ENCODE peak calls at places on chromosomes 4 and X, in five cellular contexts. E, Z, K, N and T are unnamed samples.

GRCh38 chrX:155105919-155106318 is 34.6 kb downstream of the BRCC3 start:
- DNase-seq in E (no peak), Z (no peak), K (no peak), N (no peak), T (no peak)

GRCh38 chrX:8749697-8750096 is 17.8 kb upstream of the ANOS1 start:
- DNase-seq in E (no peak), Z (no peak), K (no peak), N (no peak), T (no peak)

GRCh38 chrX:153569475-153569874 is 29.5 kb downstream of the CCNQ start:
- DNase-seq in E (no peak), Z (no peak), K (no peak), N (no peak), T (no peak)

GRCh38 chrX:13008851-13009250 is 33.9 kb downstream of the TMSB4X start:
- DNase-seq in E (no peak), Z (no peak), K (no peak), N (no peak), T (no peak)

GRCh38 chr4:107951551-107951950 is 20.2 kb downstream of the CYP2U1 start:
- DNase-seq in E (no peak), Z (no peak), K (no peak), N (peak), T (no peak)

GRCh38 chr4:40350627-40351227 is 15.6 kb downstream of the CHRNA9 start:
- DNase-seq in E (no peak), Z (no peak), K (no peak), N (no peak), T (no peak)

GRCh38 chr4:138894688-138895087 is 120.9 kb upstream of the NOCT start:
- DNase-seq in E (no peak), Z (no peak), K (no peak), N (no peak), T (no peak)

GRCh38 chrX:15675490-15675921 is 10.9 kb upstream of the CLTRN start:
- DNase-seq in E (peak), Z (peak), K (peak), N (no peak), T (peak)

GRCh38 chr4:46389301-46389761 is 597 bp downstream of the GABRA2 start:
- DNase-seq in E (peak), Z (no peak), K (peak), N (no peak), T (no peak)

GRCh38 chr4:156906325-156906724 is 65.3 kb downstream of the PDGFC start:
- DNase-seq in E (no peak), Z (no peak), K (no peak), N (no peak), T (no peak)

GRCh38 chr4:69124941-69125340 is 28.7 kb downstream of the UGT2B7 start:
- DNase-seq in E (no peak), Z (no peak), K (no peak), N (no peak), T (no peak)

GRCh38 chr4:128596844-128597243 is 212.7 kb upstream of the JADE1 start:
- DNase-seq in E (no peak), Z (no peak), K (no peak), N (no peak), T (no peak)

GRCh38 chr4:119209586-119209985 is 2.9 kb upstream of the USP53 start:
- DNase-seq in E (no peak), Z (no peak), K (no peak), N (no peak), T (no peak)

GRCh38 chr4:169885893-169886292 is 128.1 kb upstream of the HPF1 start:
- DNase-seq in E (no peak), Z (no peak), K (no peak), N (no peak), T (no peak)

GRCh38 chr4:30716671-30717207 is 3.4 kb upstream of the PCDH7 start:
- DNase-seq in E (no peak), Z (no peak), K (peak), N (no peak), T (peak)

GRCh38 chr4:46986922-46987638 is 6.3 kb downstream of the GABRA4 start:
- DNase-seq in E (no peak), Z (no peak), K (no peak), N (no peak), T (no peak)

GRCh38 chr4:156113138-156113537 is 159.5 kb upstream of the CTSO start:
- DNase-seq in E (no peak), Z (no peak), K (no peak), N (no peak), T (no peak)

GRCh38 chrX:56932653-56933339 is 62.5 kb downstream of the SPIN3 start:
- DNase-seq in E (no peak), Z (no peak), K (no peak), N (no peak), T (no peak)

GRCh38 chr4:83348074-83348473 is 13.4 kb upstream of the HPSE start:
- DNase-seq in E (no peak), Z (no peak), K (no peak), N (no peak), T (no peak)

GRCh38 chrX:90617710-90618325 is 696.1 kb downstream of the TGIF2LX start:
- DNase-seq in E (no peak), Z (no peak), K (no peak), N (no peak), T (no peak)
- TF ChIP-seq CTCF in E (no peak), Z (no peak), K (no peak), N (no peak), T (no peak)

DNA sequence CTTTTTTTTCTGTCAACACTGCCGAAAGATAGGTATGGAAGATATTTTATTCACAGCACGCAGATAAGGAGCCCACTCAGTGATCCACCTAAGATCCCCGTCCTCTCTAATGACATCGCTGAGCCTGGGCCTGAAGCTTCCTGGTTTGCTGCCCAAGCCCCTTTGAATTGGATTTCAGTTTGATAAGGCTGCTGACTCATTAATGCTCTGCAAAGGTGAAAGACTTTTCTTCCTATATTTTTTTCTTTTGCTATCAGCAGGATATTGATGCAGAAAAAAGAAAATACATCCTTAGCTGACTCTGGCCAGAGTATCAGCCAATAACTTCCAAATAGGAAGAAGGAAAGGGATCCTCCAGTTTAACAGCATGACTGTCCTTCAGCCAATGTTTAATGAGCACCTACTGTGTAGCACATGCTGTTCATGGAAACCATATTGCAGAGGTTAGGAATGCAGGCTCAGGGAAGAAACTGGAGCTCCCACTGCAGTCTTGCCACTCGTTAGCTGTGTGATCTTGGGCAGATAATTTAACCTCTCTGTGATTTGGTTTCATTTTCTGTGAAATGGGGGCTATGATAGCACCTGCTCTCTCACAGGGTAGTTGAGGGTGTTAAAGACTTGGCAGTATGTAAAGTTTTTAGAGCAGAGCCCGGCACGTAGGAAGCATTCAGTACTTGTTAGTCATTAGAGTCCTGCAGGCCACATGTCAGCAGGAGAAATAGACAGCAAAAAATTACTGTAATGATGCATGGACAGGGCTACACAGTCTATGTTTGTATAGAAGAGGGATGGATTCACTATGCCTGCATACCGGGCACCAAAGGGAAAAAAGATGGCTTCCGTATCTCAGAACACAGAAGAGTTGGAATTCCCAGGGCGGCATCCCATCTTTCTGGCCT is 39.3 kb downstream of the EVC start:
- DNase-seq in E (no peak), Z (no peak), K (no peak), N (peak), T (no peak)
- TF ChIP-seq CTCF in E (no peak), Z (no peak), K (no peak), N (no peak), T (no peak)

GRCh38 chr4:132493476-132493875 is 655.6 kb upstream of the PCDH10 start:
- DNase-seq in E (no peak), Z (no peak), K (no peak), N (no peak), T (no peak)
- TF ChIP-seq CTCF in E (no peak), Z (no peak), K (no peak), N (no peak), T (no peak)

DNA sequence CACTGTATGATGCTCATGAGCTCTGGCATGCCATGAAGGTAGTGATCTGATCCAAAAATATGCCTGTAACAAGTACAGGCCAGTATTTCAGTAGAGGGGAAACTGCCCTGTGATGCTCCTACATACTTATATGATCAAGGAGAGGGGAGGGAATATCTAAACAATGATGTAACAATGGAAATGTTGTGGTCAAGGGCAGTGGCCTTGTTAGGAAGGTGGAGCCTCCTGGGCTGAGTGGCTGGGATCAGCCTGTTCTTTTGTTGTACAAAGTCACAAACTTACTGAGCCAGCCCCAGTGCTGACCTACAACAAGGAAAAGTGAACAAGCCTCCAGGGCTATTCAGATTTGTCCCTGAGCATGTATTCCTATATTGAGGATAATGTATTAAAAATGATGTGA is 70.3 kb downstream of the ANXA10 start:
- DNase-seq in E (no peak), Z (no peak), K (no peak), N (no peak), T (no peak)
- TF ChIP-seq CTCF in E (no peak), Z (no peak), K (no peak), N (no peak), T (no peak)